ENCODE peak calls at places on chromosomes 16 and 17, in four cellular contexts. A, J, U and Y are unnamed samples.

GRCh38 chr16:17358846-17359245 is 111.9 kb downstream of the XYLT1 start:
- DNase-seq in A (no peak), J (no peak), U (no peak), Y (no peak)

GRCh38 chr17:40582328-40582901 is 17.1 kb upstream of the CCR7 start:
- DNase-seq in A (no peak), J (no peak), U (peak), Y (peak)

GRCh38 chr17:73187203-73187769 is 5.6 kb upstream of the COG1 start:
- DNase-seq in A (no peak), J (no peak), U (no peak), Y (no peak)

GRCh38 chr17:45870342-45870974 is 23.9 kb upstream of the MAPT start:
- DNase-seq in A (no peak), J (no peak), U (no peak), Y (no peak)

GRCh38 chr17:15966879-15967248 is 21.9 kb downstream of the ADORA2B start:
- DNase-seq in A (no peak), J (peak), U (no peak), Y (no peak)

GRCh38 chr17:82726427-82726826 is 9.0 kb upstream of the FN3K start:
- DNase-seq in A (no peak), J (no peak), U (no peak), Y (no peak)

GRCh38 chr17:64992325-64992802 is 64.2 kb downstream of the GNA13 start:
- DNase-seq in A (no peak), J (no peak), U (peak), Y (no peak)

GRCh38 chr16:2296662-2297505 is 29.0 kb upstream of the RNPS1 start:
- DNase-seq in A (no peak), J (peak), U (peak), Y (peak)

GRCh38 chr16:88542231-88542630 is 28.0 kb upstream of the ZC3H18 start:
- DNase-seq in A (no peak), J (no peak), U (no peak), Y (no peak)

GRCh38 chr16:66635406-66635805 is 30.9 kb downstream of the CMTM3 start:
- DNase-seq in A (no peak), J (no peak), U (no peak), Y (no peak)

GRCh38 chr16:3274490-3274889 is 8.8 kb upstream of the ZNF263 start:
- DNase-seq in A (no peak), J (peak), U (no peak), Y (no peak)

GRCh38 chr17:75925912-75926311 is 14.9 kb downstream of the FBF1 start:
- DNase-seq in A (no peak), J (no peak), U (no peak), Y (no peak)

GRCh38 chr17:48735057-48735341 is 6.4 kb upstream of the HOXB13 start:
- DNase-seq in A (no peak), J (no peak), U (no peak), Y (no peak)

GRCh38 chr16:20377181-20377580 is 24.7 kb upstream of the UMOD start:
- DNase-seq in A (no peak), J (no peak), U (no peak), Y (no peak)

GRCh38 chr17:21511368-21512195 is 135.4 kb downstream of the KCNJ12 start:
- DNase-seq in A (peak), J (peak), U (peak), Y (peak)

GRCh38 chr16:56252835-56253234 is 61.5 kb downstream of the GNAO1 start:
- DNase-seq in A (no peak), J (no peak), U (no peak), Y (no peak)

GRCh38 chr16:84718-85452 is 6.9 kb downstream of the MPG start:
- DNase-seq in A (peak), J (no peak), U (peak), Y (peak)

GRCh38 chr16:88442811-88443576 is 10.1 kb upstream of the ZFPM1 start:
- DNase-seq in A (peak), J (peak), U (peak), Y (peak)

GRCh38 chr16:82681592-82681991 is 54.8 kb downstream of the CDH13 start:
- DNase-seq in A (no peak), J (peak), U (peak), Y (no peak)

GRCh38 chr16:50635505-50636392 is 45.4 kb downstream of the SNX20 start:
- DNase-seq in A (no peak), J (no peak), U (no peak), Y (no peak)

GRCh38 chr16:80968386-80969113 is 38.1 kb downstream of the CMC2 start:
- DNase-seq in A (no peak), J (no peak), U (peak), Y (no peak)

GRCh38 chr17:42405963-42406495 is 17.0 kb downstream of the CAVIN1 start:
- DNase-seq in A (peak), J (peak), U (peak), Y (peak)

GRCh38 chr17:9367186-9367585 is 208.4 kb downstream of the STX8 start:
- DNase-seq in A (no peak), J (peak), U (no peak), Y (no peak)

GRCh38 chr16:5056347-5056746 is 9.4 kb downstream of the C16orf89 start:
- DNase-seq in A (peak), J (peak), U (peak), Y (peak)

GRCh38 chr17:6446516-6447100 is 2.4 kb downstream of the PIMREG start:
- DNase-seq in A (no peak), J (no peak), U (no peak), Y (no peak)

GRCh38 chr17:74076446-74076845 is 127.0 kb upstream of the RPL38 start:
- DNase-seq in A (no peak), J (no peak), U (no peak), Y (no peak)

GRCh38 chr17:34858941-34859562 is 102.2 kb downstream of the CCT6B start:
- DNase-seq in A (no peak), J (no peak), U (no peak), Y (no peak)

GRCh38 chr16:8522757-8523156 is 67.6 kb downstream of the TMEM114 start:
- DNase-seq in A (no peak), J (no peak), U (no peak), Y (no peak)

GRCh38 chr16:55710466-55710865 is 54.7 kb downstream of the SLC6A2 start:
- DNase-seq in A (no peak), J (peak), U (peak), Y (no peak)

GRCh38 chr16:30434852-30435251 is 5.0 kb upstream of the DCTPP1 start:
- DNase-seq in A (no peak), J (no peak), U (peak), Y (no peak)

GRCh38 chr16:15996432-15997109 is 47.2 kb downstream of the ABCC1 start:
- DNase-seq in A (no peak), J (no peak), U (peak), Y (no peak)

GRCh38 chr16:53766304-53767016 is 62.5 kb downstream of the FTO start:
- DNase-seq in A (no peak), J (no peak), U (peak), Y (no peak)

GRCh38 chr17:48505788-48506187 is 25.0 kb downstream of the HOXB1 start:
- DNase-seq in A (no peak), J (peak), U (peak), Y (peak)

GRCh38 chr17:65794572-65794971 is 233.1 kb upstream of the AXIN2 start:
- DNase-seq in A (no peak), J (peak), U (peak), Y (no peak)

GRCh38 chr17:5378566-5379207 is 40.8 kb downstream of the NUP88 start:
- DNase-seq in A (no peak), J (no peak), U (no peak), Y (no peak)

GRCh38 chr17:58575511-58575910 is 61.1 kb upstream of the MTMR4 start:
- DNase-seq in A (no peak), J (no peak), U (peak), Y (no peak)

GRCh38 chr16:75868636-75869389 is 142.5 kb upstream of the CPHXL start:
- DNase-seq in A (no peak), J (no peak), U (no peak), Y (no peak)

GRCh38 chr16:28187595-28188004 is 24.2 kb downstream of the XPO6 start:
- DNase-seq in A (no peak), J (no peak), U (no peak), Y (peak)